ENCODE peak calls at places on chromosomes 7 and 10, in seven cellular contexts. U is HTR-8/SVneo; L is hypothalamus; M is body of pancreas; S is astrocyte of the spinal cord; D is lung; E is stimulated activated CD4-positive, alpha-beta T cell treated with anti-CD3 and anti-CD28 coated beads, Interleukin-4, amount 100 ng/mL, for 1 hour. N is an unnamed sample.
A peak's percentile ranks its signal among the peaks of the same experiment; 100 is the strongest.

GRCh38 chr10:35003906-35004305 is 86.2 kb downstream of the CUL2 start:
- DNase-seq in D (no peak), E (no peak), L (no peak), S (no peak), M (no peak), U (no peak), N (no peak)

GRCh38 chr10:103752680-103753248 is 102.6 kb downstream of the SH3PXD2A start:
- DNase-seq in D (no peak), M (peak; percentile 43), E (peak; percentile 37), L (no peak), S (no peak), U (no peak), N (no peak)

GRCh38 chr7:26860361-26860760 is 4.0 kb downstream of the SKAP2 start:
- DNase-seq in M (no peak), E (no peak), U (no peak), D (no peak), S (no peak), L (no peak), N (no peak)

GRCh38 chr7:108592633-108593277 is 23.1 kb downstream of the DNAJB9 start:
- DNase-seq in U (no peak), E (no peak), L (peak; percentile 33), S (no peak), M (no peak), D (no peak), N (no peak)

GRCh38 chr10:69994262-69994661 is 58.4 kb upstream of the MACROH2A2 start:
- DNase-seq in D (peak; percentile 54), U (peak; percentile 68), S (peak; percentile 18), E (no peak), L (peak; percentile 25), M (peak; percentile 12), N (no peak)

GRCh38 chr10:126073606-126074005 is 177.2 kb downstream of the FANK1 start:
- DNase-seq in L (no peak), M (no peak), E (no peak), S (peak; percentile 62), U (no peak), D (no peak), N (no peak)

GRCh38 chr7:14483663-14484062 is 418.9 kb downstream of the DGKB start:
- DNase-seq in L (no peak), M (no peak), D (no peak), E (no peak), S (no peak), U (no peak), N (no peak)

GRCh38 chr7:30996883-30997282 is 33.1 kb downstream of the GHRHR start:
- DNase-seq in U (no peak), D (no peak), S (no peak), L (no peak), M (no peak), E (no peak), N (no peak)

GRCh38 chr7:151233804-151234203 is 1.5 kb downstream of the CHPF2 start:
- DNase-seq in L (no peak), S (no peak), M (no peak), D (no peak), U (no peak), E (no peak), N (no peak)

GRCh38 chr7:150649428-150649827 is 17.2 kb upstream of the GIMAP6 start:
- DNase-seq in L (no peak), D (no peak), S (no peak), U (no peak), M (no peak), E (no peak), N (no peak)

GRCh38 chr10:14487511-14487909 is 156.8 kb upstream of the FRMD4A start:
- DNase-seq in L (no peak), U (no peak), E (no peak), D (no peak), M (no peak), S (peak; percentile 50), N (no peak)

GRCh38 chr7:2202901-2203550 is 29.7 kb downstream of the MAD1L1 start:
- DNase-seq in S (no peak), M (no peak), L (no peak), D (no peak), E (no peak), U (no peak), N (peak; percentile 31)

GRCh38 chr7:111437736-111438135 is 124.6 kb downstream of the IMMP2L start:
- DNase-seq in S (no peak), E (no peak), D (no peak), M (no peak), L (no peak), U (no peak), N (no peak)

GRCh38 chr7:84412161-84412969 is 217.8 kb upstream of the SEMA3A start:
- DNase-seq in L (no peak), M (no peak), D (no peak), U (peak; percentile 31), S (peak; percentile 91), E (no peak), N (no peak)

GRCh38 chr10:14823966-14824365 is 13.9 kb downstream of the CDNF start:
- DNase-seq in S (no peak), U (no peak), L (no peak), E (no peak), D (no peak), M (no peak), N (no peak)